ENCODE peak calls at places on chromosomes 5 and 9, in seven cellular contexts. Q is cardiac fibroblast; K is A549; A is Peyer's patch; W is heart right ventricle; V is endothelial cell; S is CD8-positive, alpha-beta T cell. X is an unnamed sample.
A peak's percentile ranks its signal among the peaks of the same experiment; 100 is the strongest.

GRCh38 chr9:125409217-125409636 is 147.6 kb downstream of the GAPVD1 start:
- DNase-seq in W (no peak), A (no peak), S (no peak), K (peak; percentile 57), Q (no peak), V (no peak), X (no peak)

GRCh38 chr5:35862126-35862525 is 5.4 kb downstream of the IL7R start:
- DNase-seq in K (no peak), V (no peak), A (no peak), S (no peak), Q (no peak), W (no peak), X (no peak)

GRCh38 chr9:105357937-105358336 is 89.9 kb upstream of the FSD1L start:
- DNase-seq in V (no peak), Q (no peak), W (no peak), A (no peak), K (no peak), S (no peak), X (no peak)

GRCh38 chr9:112334319-112334828 is 955 bp upstream of the PTBP3 start:
- DNase-seq in V (no peak), A (peak; percentile 66), K (peak; percentile 51), Q (peak; percentile 46), W (no peak), S (peak; percentile 41), X (no peak)

GRCh38 chr5:61071565-61071964 is 90.7 kb downstream of the SMIM15 start:
- DNase-seq in A (no peak), Q (no peak), W (no peak), V (no peak), S (no peak), K (no peak), X (no peak)

GRCh38 chr5:581941-582340 is 30.2 kb upstream of the CEP72 start:
- DNase-seq in V (no peak), S (no peak), A (no peak), W (no peak), Q (no peak), K (no peak), X (no peak)

GRCh38 chr5:59001154-59001553 is 418.3 kb downstream of the RAB3C start:
- DNase-seq in S (no peak), W (no peak), A (no peak), V (no peak), Q (peak; percentile 34), K (no peak), X (no peak)

GRCh38 chr5:10736808-10737207 is 24.2 kb downstream of the DAP start:
- DNase-seq in S (no peak), W (no peak), V (no peak), K (no peak), Q (no peak), A (no peak), X (no peak)

GRCh38 chr5:113117543-113118110 is 141.0 kb downstream of the DCP2 start:
- DNase-seq in Q (no peak), K (no peak), A (no peak), W (no peak), V (no peak), S (no peak), X (no peak)

GRCh38 chr9:93092171-93092991 is 3.6 kb upstream of the CARD19 start:
- DNase-seq in K (no peak), Q (no peak), V (no peak), S (no peak), A (peak; percentile 45), W (no peak), X (no peak)

GRCh38 chr9:114400219-114400618 is 12.4 kb upstream of the AKNA start:
- DNase-seq in A (no peak), S (no peak), K (no peak), W (no peak), V (no peak), Q (no peak), X (no peak)

GRCh38 chr9:93592389-93593021 is 16.1 kb downstream of the PHF2 start:
- DNase-seq in V (no peak), S (no peak), W (no peak), A (peak; percentile 42), Q (peak; percentile 8), K (peak; percentile 37), X (no peak)

DNA sequence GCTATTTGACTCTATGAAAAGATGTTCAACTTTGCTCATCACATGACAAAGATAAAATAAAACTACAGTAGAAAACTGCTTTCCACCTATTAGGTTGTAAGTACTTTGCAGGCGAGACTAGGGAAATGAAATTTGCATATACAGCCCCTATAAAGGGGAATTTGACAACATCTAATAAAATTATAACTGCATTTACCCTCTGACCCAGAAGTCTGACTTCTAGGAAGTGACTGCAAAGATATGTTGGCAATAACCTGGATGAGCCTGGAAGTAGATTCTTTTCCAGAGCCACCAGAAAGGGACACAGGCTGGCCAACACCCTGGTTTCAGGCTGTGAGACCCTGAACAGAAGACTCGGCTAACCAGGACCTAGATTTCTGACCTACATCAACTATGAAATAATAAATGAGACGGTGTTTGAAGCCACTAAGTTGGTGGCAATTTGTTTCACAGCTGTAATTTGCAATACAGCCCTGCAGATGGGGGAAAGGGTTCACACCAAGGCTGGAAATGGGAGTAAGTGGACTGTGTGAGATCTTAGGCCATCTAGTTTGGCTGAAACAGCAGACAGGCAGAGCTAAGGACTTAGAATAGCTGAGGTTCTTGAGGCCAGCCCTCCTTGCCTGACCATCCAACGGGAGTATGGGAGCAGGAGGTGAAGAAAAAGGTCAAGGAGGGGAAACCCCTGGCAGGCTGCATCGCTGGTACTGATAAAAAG is 106.6 kb downstream of the SIL1 start:
- DNase-seq in W (no peak), A (no peak), V (no peak), K (no peak), S (no peak), Q (peak; percentile 67), X (no peak)
- TF ChIP-seq CTCF in W (no peak), A (peak; percentile 45), V (no peak), K (no peak), S (no peak), Q (no peak), X (peak; percentile 34)

GRCh38 chr5:169911448-169912212 is 68.7 kb downstream of the INSYN2B start:
- DNase-seq in W (no peak), Q (no peak), A (no peak), S (no peak), K (peak; percentile 25), V (no peak), X (no peak)
- TF ChIP-seq CTCF in W (no peak), Q (no peak), A (no peak), S (no peak), K (peak; percentile 11), V (no peak), X (no peak)

DNA sequence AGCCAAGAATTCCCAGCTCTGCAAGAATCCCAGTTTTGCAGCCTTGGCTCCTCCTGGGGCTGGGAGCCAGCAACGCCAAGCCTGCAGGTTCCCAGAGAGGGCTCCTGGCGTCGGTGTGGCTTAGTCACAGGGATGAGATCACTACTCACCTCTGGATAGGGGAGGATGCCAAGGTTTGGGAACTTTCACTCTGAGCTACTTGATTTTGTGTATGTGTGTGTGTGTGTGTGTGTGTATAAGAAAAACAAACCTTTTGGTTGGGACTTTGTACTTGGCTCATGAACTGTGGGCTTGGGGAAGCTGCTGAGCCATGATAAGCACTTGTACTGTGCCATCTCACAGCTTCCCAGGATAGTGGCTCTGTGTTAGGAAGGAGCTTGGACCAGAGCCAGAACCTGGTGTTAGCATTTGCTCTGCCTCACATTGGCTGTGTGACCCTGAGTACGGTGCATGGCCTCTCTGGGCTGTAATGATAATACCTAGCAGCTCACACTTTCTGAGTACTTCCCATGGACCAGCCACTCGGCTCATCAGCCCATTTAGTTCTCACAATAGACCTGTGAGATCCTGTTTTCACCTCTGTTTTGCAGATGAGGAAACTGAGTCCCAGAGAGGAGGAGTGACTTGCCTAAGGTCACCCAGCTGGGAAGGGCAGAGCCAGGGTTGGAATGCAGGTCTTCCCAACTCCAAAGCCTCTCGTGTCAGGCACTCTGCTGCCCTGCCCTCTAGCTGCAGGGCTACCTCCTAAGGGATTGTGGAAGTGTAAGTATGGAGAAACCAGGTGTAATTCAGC is 41.4 kb upstream of the DAB2IP start:
- DNase-seq in W (peak; percentile 54), S (no peak), Q (peak; percentile 56), A (no peak), V (no peak), K (peak; percentile 83), X (no peak)
- TF ChIP-seq CTCF in W (no peak), S (no peak), Q (no peak), A (no peak), V (no peak), K (no peak), X (no peak)

DNA sequence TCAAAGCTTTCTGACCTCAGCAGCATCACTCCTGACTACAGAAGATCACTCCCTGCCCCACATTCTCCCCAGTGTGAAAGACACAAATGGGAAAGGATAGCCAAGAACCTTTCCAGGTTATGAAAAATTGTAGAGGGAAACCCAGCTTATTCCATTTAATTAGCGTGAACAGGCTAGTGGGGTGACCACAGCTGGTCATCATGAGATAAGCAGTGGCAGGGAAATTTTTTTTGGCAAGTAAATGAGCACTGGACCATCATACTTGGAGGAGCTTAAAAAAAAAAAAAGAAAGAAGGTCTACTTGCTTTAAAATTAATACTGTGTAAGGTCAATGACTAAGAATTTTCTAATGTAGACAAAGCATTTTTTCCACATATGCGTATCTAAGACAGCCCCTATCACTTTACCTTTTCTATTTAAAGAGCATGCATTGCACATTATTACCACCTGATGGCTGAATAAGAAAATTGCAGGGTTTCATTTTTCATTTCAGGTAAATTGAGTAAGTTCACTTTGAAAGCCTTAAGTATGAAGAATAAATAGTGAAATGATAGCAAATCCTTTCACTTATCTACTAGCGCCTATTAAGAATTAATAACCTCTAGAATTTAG is 123.6 kb downstream of the ELAVL2 start:
- DNase-seq in W (no peak), A (no peak), S (no peak), V (no peak), Q (no peak), K (no peak), X (no peak)
- TF ChIP-seq CTCF in W (no peak), A (no peak), S (no peak), V (no peak), Q (no peak), K (no peak), X (peak; percentile 33)

GRCh38 chr9:2367970-2368369 is 253.6 kb upstream of the VLDLR start:
- DNase-seq in S (no peak), A (no peak), Q (no peak), W (no peak), K (no peak), V (no peak), X (no peak)
- TF ChIP-seq CTCF in S (no peak), A (no peak), Q (no peak), W (no peak), K (no peak), V (no peak), X (peak; percentile 14)

GRCh38 chr9:131203438-131204219 is 72.7 kb downstream of the FAM78A start:
- DNase-seq in W (no peak), S (no peak), V (no peak), K (no peak), A (no peak), Q (no peak), X (no peak)
- TF ChIP-seq CTCF in W (no peak), S (no peak), V (peak; percentile 23), K (no peak), A (no peak), Q (peak; percentile 30), X (peak; percentile 46)